ENCODE peak calls at places on chromosomes 5 and 9, in five cellular contexts. O is choroid plexus epithelial cell; S is stimulated activated CD4-positive, alpha-beta T cell treated with anti-CD3 and anti-CD28 coated beads, Interleukin-4, amount 100 ng/mL, for 24 hours; A is coronary artery; F is H54. V is an unnamed sample.

GRCh38 chr9:90778746-90779145 is 22.9 kb upstream of the SYK start:
- DNase-seq in O (no peak), S (no peak), A (no peak), F (no peak), V (no peak)

GRCh38 chr5:149873896-149874295 is 70.7 kb downstream of the PDE6A start:
- DNase-seq in O (no peak), S (no peak), A (no peak), F (no peak), V (no peak)

GRCh38 chr9:6686396-6686795 is 40.9 kb upstream of the GLDC start:
- DNase-seq in O (peak; percentile 75), S (no peak), A (no peak), F (no peak), V (no peak)

GRCh38 chr9:91310037-91310436 is 51.7 kb downstream of the AUH start:
- DNase-seq in O (no peak), S (no peak), A (no peak), F (no peak), V (no peak)

GRCh38 chr5:52727568-52727967 is 60.1 kb upstream of the ITGA1 start:
- DNase-seq in O (peak; percentile 72), S (no peak), A (no peak), F (no peak), V (no peak)

GRCh38 chr5:2582507-2582906 is 169.0 kb downstream of the IRX2 start:
- DNase-seq in O (no peak), S (no peak), A (no peak), F (no peak), V (no peak)

GRCh38 chr5:114360816-114361723 is 800 bp upstream of the KCNN2 start:
- DNase-seq in O (no peak), S (no peak), A (no peak), F (no peak), V (no peak)

GRCh38 chr5:1011226-1011631 is 2.6 kb downstream of the NKD2 start:
- DNase-seq in O (peak; percentile 8), S (peak; percentile 44), A (no peak), F (no peak), V (no peak)

GRCh38 chr5:177453852-177454396 is 7.3 kb downstream of the PRR7 start:
- DNase-seq in O (peak; percentile 33), S (no peak), A (no peak), F (no peak), V (no peak)

GRCh38 chr5:127885176-127885575 is 182.0 kb downstream of the CCDC192 start:
- DNase-seq in O (no peak), S (no peak), A (no peak), F (no peak), V (no peak)

GRCh38 chr9:137710751-137711150 is 91.9 kb downstream of the EHMT1 start:
- DNase-seq in O (peak; percentile 57), S (no peak), A (no peak), F (no peak), V (no peak)

GRCh38 chr5:178307266-178308045 is 74.9 kb upstream of the PHYKPL start:
- DNase-seq in O (no peak), S (no peak), A (peak; percentile 58), F (no peak), V (no peak)

GRCh38 chr9:135249711-135250110 is 162.2 kb downstream of the OLFM1 start:
- DNase-seq in O (no peak), S (no peak), A (no peak), F (no peak), V (no peak)

GRCh38 chr9:69131682-69132081 is 42.4 kb upstream of the TJP2 start:
- DNase-seq in O (peak; percentile 86), S (no peak), A (no peak), F (peak; percentile 78), V (no peak)

GRCh38 chr9:110047955-110048472 is 159.9 kb downstream of the C9orf152 start:
- DNase-seq in O (no peak), S (peak; percentile 5), A (no peak), F (no peak), V (no peak)

GRCh38 chr5:1400211-1400855 is 44.9 kb downstream of the SLC6A3 start:
- DNase-seq in O (no peak), S (no peak), A (no peak), F (no peak), V (no peak)

GRCh38 chr9:37037137-37037743 is 3.2 kb upstream of the PAX5 start:
- DNase-seq in O (peak; percentile 31), S (no peak), A (no peak), F (no peak), V (no peak)

GRCh38 chr9:86660146-86660545 is 287.2 kb downstream of the GAS1 start:
- DNase-seq in O (peak; percentile 95), S (no peak), A (no peak), F (peak; percentile 19), V (peak; percentile 62)

GRCh38 chr5:54669845-54670635 is 152.5 kb downstream of the SNX18 start:
- DNase-seq in O (no peak), S (no peak), A (no peak), F (no peak), V (no peak)

GRCh38 chr9:123360161-123361085 is 4.4 kb downstream of the CRB2 start:
- DNase-seq in O (no peak), S (peak; percentile 36), A (no peak), F (no peak), V (no peak)

GRCh38 chr9:123954518-123954917 is 24.6 kb upstream of the DENND1A start:
- DNase-seq in O (no peak), S (no peak), A (no peak), F (no peak), V (no peak)

GRCh38 chr5:79436821-79437220 is 77.1 kb downstream of the HOMER1 start:
- DNase-seq in O (peak; percentile 51), S (no peak), A (no peak), F (no peak), V (no peak)

GRCh38 chr5:12292610-12293204 is 388.5 kb upstream of the CTNND2 start:
- DNase-seq in O (peak; percentile 0), S (no peak), A (no peak), F (no peak), V (peak; percentile 2)

GRCh38 chr5:149134778-149135169 is 6.5 kb upstream of the ABLIM3 start:
- DNase-seq in O (no peak), S (no peak), A (no peak), F (no peak), V (peak; percentile 41)

GRCh38 chr5:134328619-134329018 is 38.4 kb downstream of the CDKL3 start:
- DNase-seq in O (peak; percentile 6), S (no peak), A (no peak), F (no peak), V (no peak)

GRCh38 chr5:178606269-178606668 is 16.1 kb upstream of the COL23A1 start:
- DNase-seq in O (peak; percentile 62), S (no peak), A (no peak), F (no peak), V (no peak)

GRCh38 chr5:131783874-131784273 is 12.9 kb downstream of the FNIP1 start:
- DNase-seq in O (no peak), S (no peak), A (no peak), F (no peak), V (no peak)

GRCh38 chr9:114805670-114806551 is at the start of gene TNFSF15:
- DNase-seq in O (peak; percentile 74), S (peak; percentile 26), A (no peak), F (no peak), V (no peak)

GRCh38 chr9:74773886-74774479 is 113.7 kb downstream of the TRPM6 start:
- DNase-seq in O (peak; percentile 89), S (peak; percentile 75), A (no peak), F (peak; percentile 49), V (peak; percentile 27)

GRCh38 chr9:126856326-126856877 is 4.0 kb upstream of the ZBTB34 start:
- DNase-seq in O (no peak), S (no peak), A (no peak), F (no peak), V (no peak)

GRCh38 chr9:21958833-21959232 is 35.4 kb downstream of the CDKN2A start:
- DNase-seq in O (no peak), S (no peak), A (no peak), F (no peak), V (no peak)

GRCh38 chr5:54745599-54745998 is 228.0 kb downstream of the SNX18 start:
- DNase-seq in O (no peak), S (no peak), A (no peak), F (no peak), V (no peak)

V was measured in HS-27A.